ENCODE peak calls at places on chromosomes 3 and 15, in eight cellular contexts. G is MM.1S; Y is astrocyte; C is neural crest cell; W is GM13977; T is CD4-positive, alpha-beta T cell; E is endothelial cell; Z is neural progenitor cell. R is an unnamed sample.

GRCh38 chr3:73786346-73786807 is 161.6 kb upstream of the PDZRN3 start:
- DNase-seq in C (no peak), Y (peak; percentile 92), G (no peak), E (no peak), T (no peak), W (no peak), Z (no peak), R (no peak)

GRCh38 chr15:65980824-65981456 is 111.6 kb downstream of the RAB11A start:
- DNase-seq in Y (peak; percentile 70), C (peak; percentile 40), Z (peak; percentile 82), T (no peak), W (peak; percentile 59), G (peak; percentile 19), E (peak; percentile 73), R (peak; percentile 65)

GRCh38 chr3:118337649-118338048 is 697.0 kb downstream of the IGSF11 start:
- DNase-seq in Z (no peak), Y (no peak), G (no peak), T (no peak), W (no peak), E (no peak), C (no peak), R (no peak)

GRCh38 chr15:59746777-59747176 is 57.7 kb upstream of the BNIP2 start:
- DNase-seq in T (no peak), Z (no peak), Y (no peak), E (no peak), C (no peak), G (no peak), W (no peak), R (no peak)

GRCh38 chr15:36356978-36357582 is 222.3 kb upstream of the CDIN1 start:
- DNase-seq in W (no peak), G (no peak), Z (no peak), Y (peak; percentile 98), E (no peak), T (no peak), C (no peak), R (no peak)

GRCh38 chr15:75348034-75348562 is 1.3 kb downstream of the NEIL1 start:
- DNase-seq in E (no peak), Y (no peak), T (no peak), C (no peak), Z (peak; percentile 49), G (no peak), W (peak; percentile 55), R (peak; percentile 40)

GRCh38 chr15:59326856-59327255 is 45.8 kb downstream of the MYO1E start:
- DNase-seq in C (no peak), Z (no peak), Y (no peak), W (no peak), T (no peak), E (no peak), G (no peak), R (no peak)

GRCh38 chr3:109548192-109548938 is 211.0 kb upstream of the DPPA4 start:
- DNase-seq in T (no peak), C (no peak), Y (peak; percentile 69), E (no peak), Z (no peak), W (no peak), G (no peak), R (no peak)

GRCh38 chr3:101673953-101674352 is 3.0 kb downstream of the ZBTB11 start:
- DNase-seq in Z (no peak), G (no peak), E (no peak), Y (no peak), C (no peak), W (no peak), T (no peak), R (no peak)

GRCh38 chr15:48992545-48992944 is 28.8 kb upstream of the SHC4 start:
- DNase-seq in T (no peak), W (no peak), Z (no peak), Y (no peak), G (no peak), E (no peak), C (no peak), R (peak; percentile 41)

GRCh38 chr3:17372811-17373210 is 369.6 kb downstream of the TBC1D5 start:
- DNase-seq in W (no peak), Z (no peak), C (no peak), T (no peak), Y (peak; percentile 10), E (no peak), G (no peak), R (no peak)

GRCh38 chr15:47551559-47551958 is 165.7 kb upstream of the SEMA6D start:
- DNase-seq in T (no peak), G (no peak), Z (no peak), Y (no peak), E (no peak), W (no peak), C (no peak), R (no peak)

DNA sequence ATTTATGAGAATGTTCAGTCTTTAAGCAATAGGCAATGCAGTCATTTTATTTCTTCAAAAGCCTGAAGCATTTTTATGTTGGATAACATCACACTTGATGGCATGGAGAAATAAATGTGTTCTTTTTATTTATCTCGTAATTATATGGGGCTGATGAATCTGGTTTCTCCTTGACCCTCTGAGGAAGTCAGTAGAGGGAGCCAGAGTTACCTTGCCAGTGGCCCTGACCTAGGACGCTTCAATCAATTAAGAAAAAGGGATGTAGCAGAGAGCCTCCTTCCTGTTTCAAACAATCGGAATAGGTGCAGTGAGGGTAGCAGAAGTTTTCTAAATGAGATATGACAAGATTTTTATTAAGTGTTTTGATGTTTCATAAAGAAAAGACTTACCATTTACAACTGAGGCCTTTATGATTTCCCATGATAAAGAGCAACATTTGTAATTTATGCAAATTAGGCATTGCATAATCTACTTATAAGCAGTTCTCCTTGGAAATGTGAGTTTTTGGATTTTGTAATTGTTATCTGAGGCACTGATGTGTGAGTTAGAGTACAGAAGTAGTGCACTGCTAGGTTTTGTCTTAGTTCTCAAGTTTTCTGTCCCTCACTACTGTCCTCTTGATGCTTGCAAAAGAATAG is 129.1 kb downstream of the RAP2B start:
- DNase-seq in Z (peak; percentile 12), E (no peak), W (no peak), G (peak; percentile 70), T (no peak), C (no peak), Y (no peak), R (peak; percentile 24)
- TF ChIP-seq CTCF in Z (peak; percentile 36), E (no peak), W (peak; percentile 46), G (peak; percentile 85), T (peak; percentile 15), C (peak; percentile 44), Y (peak; percentile 45), R (peak; percentile 54)

DNA sequence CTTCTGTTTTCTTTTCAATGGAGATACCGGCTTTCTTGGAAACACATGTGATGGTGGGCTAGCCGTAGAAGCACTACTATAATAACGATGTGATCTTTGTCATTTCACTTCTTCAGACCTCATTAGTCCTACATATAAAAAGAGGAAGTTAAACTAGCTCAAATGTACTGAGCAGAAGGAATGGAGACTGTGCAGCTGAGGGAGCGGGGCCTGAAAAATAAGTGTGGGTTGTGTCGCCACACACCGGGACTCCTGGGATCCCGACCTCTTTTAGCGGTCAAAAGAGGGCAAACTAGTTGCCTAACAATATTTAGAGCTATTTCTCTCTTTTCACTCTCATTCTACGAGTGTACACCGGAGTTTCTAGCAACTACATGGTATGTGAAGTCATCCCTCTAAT is 990 bp upstream of the RNF7 start:
- DNase-seq in C (no peak), Z (no peak), W (no peak), E (no peak), T (no peak), G (no peak), Y (no peak), R (no peak)
- TF ChIP-seq CTCF in C (no peak), Z (no peak), W (no peak), E (no peak), T (no peak), G (no peak), Y (no peak), R (no peak)

GRCh38 chr3:40073310-40074007 is 236.0 kb upstream of the EIF1B start:
- DNase-seq in E (peak; percentile 44), C (no peak), Z (no peak), Y (no peak), G (no peak), T (no peak), W (no peak), R (no peak)
- TF ChIP-seq CTCF in E (no peak), C (no peak), Z (peak; percentile 33), Y (no peak), G (no peak), T (no peak), W (no peak), R (no peak)

GRCh38 chr15:95498956-95499355 is 831.5 kb upstream of the NR2F2 start:
- DNase-seq in Y (no peak), Z (no peak), G (no peak), W (no peak), T (no peak), E (no peak), C (no peak), R (no peak)
- TF ChIP-seq CTCF in Y (no peak), Z (no peak), G (no peak), W (no peak), T (no peak), E (no peak), C (no peak), R (no peak)

GRCh38 chr3:13673207-13673606 is 124.3 kb downstream of the FBLN2 start:
- DNase-seq in W (no peak), Y (no peak), C (no peak), G (no peak), Z (no peak), E (no peak), T (no peak), R (no peak)
- TF ChIP-seq CTCF in W (peak; percentile 24), Y (no peak), C (peak; percentile 56), G (peak; percentile 35), Z (peak; percentile 49), E (no peak), T (peak; percentile 22), R (peak; percentile 7)

GRCh38 chr3:80215191-80215590 is 447.4 kb upstream of the ROBO1 start:
- DNase-seq in E (no peak), W (no peak), C (no peak), T (no peak), Y (no peak), Z (peak; percentile 63), G (no peak), R (no peak)

DNA sequence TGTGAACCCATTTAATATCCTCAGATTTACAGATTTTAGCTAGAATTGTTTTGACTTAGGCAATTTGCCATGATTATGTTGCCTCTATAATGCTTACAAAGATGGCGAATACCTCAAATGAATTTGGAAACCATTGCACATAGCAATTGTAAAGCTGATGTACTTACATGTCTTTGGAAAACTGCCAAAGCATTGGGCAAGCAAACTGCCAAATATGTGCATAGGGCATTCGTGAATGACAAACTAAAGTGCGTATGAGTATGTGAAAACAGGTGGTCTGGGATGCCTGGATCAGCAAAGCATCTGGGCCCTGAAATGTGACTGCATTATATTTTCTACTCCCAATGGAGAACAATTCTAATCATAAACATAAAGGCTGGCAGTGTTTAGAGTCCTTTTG is 445.3 kb upstream of the ROBO1 start:
- DNase-seq in E (no peak), T (no peak), G (no peak), W (no peak), Z (no peak), C (no peak), Y (no peak), R (no peak)
- TF ChIP-seq CTCF in E (no peak), T (no peak), G (no peak), W (no peak), Z (no peak), C (no peak), Y (no peak), R (no peak)

GRCh38 chr3:25904248-25904647 is 114.4 kb downstream of the OXSM start:
- DNase-seq in Y (no peak), G (no peak), T (no peak), C (no peak), Z (peak; percentile 57), W (no peak), E (peak; percentile 14), R (no peak)
- TF ChIP-seq CTCF in Y (no peak), G (peak; percentile 37), T (no peak), C (peak; percentile 32), Z (peak; percentile 50), W (no peak), E (no peak), R (no peak)

R was measured in GM10248.